ENCODE peak calls at places on chromosome 19, in seven cellular contexts. One of them, this sample, is unnamed.

GRCh38 chr19:55146648-55147218 is 2.3 kb downstream of the TNNT1 start:
- DNase-seq in heart right ventricle: no peak
- DNase-seq in H4: peak; percentile 95
- DNase-seq in activated CD4-positive, CD25-positive, alpha-beta regulatory T cell treated with anti-CD3 and anti-CD28 coated beads, Interleukin-2, amount 50 U/mL, for 16 hours: no peak
- DNase-seq in renal cortical epithelial cell: no peak
- DNase-seq in choroid plexus epithelial cell: no peak
- DNase-seq in SHP77: peak; percentile 69
- DNase-seq in this sample: no peak

GRCh38 chr19:5615756-5616327 is 6.7 kb downstream of the SAFB2 start:
- DNase-seq in heart right ventricle: no peak
- DNase-seq in H4: no peak
- DNase-seq in activated CD4-positive, CD25-positive, alpha-beta regulatory T cell treated with anti-CD3 and anti-CD28 coated beads, Interleukin-2, amount 50 U/mL, for 16 hours: no peak
- DNase-seq in renal cortical epithelial cell: no peak
- DNase-seq in choroid plexus epithelial cell: peak; percentile 40
- DNase-seq in SHP77: no peak
- DNase-seq in this sample: no peak

GRCh38 chr19:18425515-18426415 is 6.6 kb downstream of the SSBP4 start:
- DNase-seq in heart right ventricle: peak; percentile 78
- DNase-seq in H4: no peak
- DNase-seq in activated CD4-positive, CD25-positive, alpha-beta regulatory T cell treated with anti-CD3 and anti-CD28 coated beads, Interleukin-2, amount 50 U/mL, for 16 hours: no peak
- DNase-seq in renal cortical epithelial cell: no peak
- DNase-seq in choroid plexus epithelial cell: peak; percentile 55
- DNase-seq in SHP77: no peak
- DNase-seq in this sample: no peak

GRCh38 chr19:49119411-49120324 is at the start of gene PPFIA3:
- DNase-seq in heart right ventricle: peak; percentile 59
- DNase-seq in H4: peak; percentile 52
- DNase-seq in activated CD4-positive, CD25-positive, alpha-beta regulatory T cell treated with anti-CD3 and anti-CD28 coated beads, Interleukin-2, amount 50 U/mL, for 16 hours: no peak
- DNase-seq in renal cortical epithelial cell: no peak
- DNase-seq in choroid plexus epithelial cell: peak; percentile 69
- DNase-seq in SHP77: no peak
- DNase-seq in this sample: peak; percentile 54

GRCh38 chr19:5112681-5113080 is 143.8 kb downstream of the KDM4B start:
- DNase-seq in heart right ventricle: no peak
- DNase-seq in H4: no peak
- DNase-seq in activated CD4-positive, CD25-positive, alpha-beta regulatory T cell treated with anti-CD3 and anti-CD28 coated beads, Interleukin-2, amount 50 U/mL, for 16 hours: no peak
- DNase-seq in renal cortical epithelial cell: no peak
- DNase-seq in choroid plexus epithelial cell: no peak
- DNase-seq in SHP77: no peak
- DNase-seq in this sample: no peak

GRCh38 chr19:50725218-50725931 is 2.2 kb downstream of the CLEC11A start:
- DNase-seq in heart right ventricle: no peak
- DNase-seq in H4: peak; percentile 27
- DNase-seq in activated CD4-positive, CD25-positive, alpha-beta regulatory T cell treated with anti-CD3 and anti-CD28 coated beads, Interleukin-2, amount 50 U/mL, for 16 hours: no peak
- DNase-seq in renal cortical epithelial cell: no peak
- DNase-seq in choroid plexus epithelial cell: no peak
- DNase-seq in SHP77: no peak
- DNase-seq in this sample: no peak

GRCh38 chr19:38183227-38183914 is 40.7 kb downstream of the DPF1 start:
- DNase-seq in heart right ventricle: peak; percentile 36
- DNase-seq in H4: no peak
- DNase-seq in activated CD4-positive, CD25-positive, alpha-beta regulatory T cell treated with anti-CD3 and anti-CD28 coated beads, Interleukin-2, amount 50 U/mL, for 16 hours: no peak
- DNase-seq in renal cortical epithelial cell: no peak
- DNase-seq in choroid plexus epithelial cell: peak; percentile 35
- DNase-seq in SHP77: no peak
- DNase-seq in this sample: no peak

GRCh38 chr19:19626516-19627441 is 1.2 kb downstream of the LPAR2 start:
- DNase-seq in heart right ventricle: no peak
- DNase-seq in H4: no peak
- DNase-seq in activated CD4-positive, CD25-positive, alpha-beta regulatory T cell treated with anti-CD3 and anti-CD28 coated beads, Interleukin-2, amount 50 U/mL, for 16 hours: no peak
- DNase-seq in renal cortical epithelial cell: no peak
- DNase-seq in choroid plexus epithelial cell: no peak
- DNase-seq in SHP77: no peak
- DNase-seq in this sample: no peak

GRCh38 chr19:5827891-5828660 is 11.4 kb downstream of the FUT6 start:
- DNase-seq in heart right ventricle: peak; percentile 81
- DNase-seq in H4: peak; percentile 91
- DNase-seq in activated CD4-positive, CD25-positive, alpha-beta regulatory T cell treated with anti-CD3 and anti-CD28 coated beads, Interleukin-2, amount 50 U/mL, for 16 hours: peak; percentile 82
- DNase-seq in renal cortical epithelial cell: peak; percentile 74
- DNase-seq in choroid plexus epithelial cell: peak; percentile 94
- DNase-seq in SHP77: peak; percentile 88
- DNase-seq in this sample: peak; percentile 66

GRCh38 chr19:35266904-35267817 is 1.6 kb upstream of the USF2 start:
- DNase-seq in heart right ventricle: peak; percentile 50
- DNase-seq in H4: no peak
- DNase-seq in activated CD4-positive, CD25-positive, alpha-beta regulatory T cell treated with anti-CD3 and anti-CD28 coated beads, Interleukin-2, amount 50 U/mL, for 16 hours: no peak
- DNase-seq in renal cortical epithelial cell: no peak
- DNase-seq in choroid plexus epithelial cell: peak; percentile 38
- DNase-seq in SHP77: no peak
- DNase-seq in this sample: no peak